ENCODE peak calls at places on chromosomes 2 and 18, in five cellular contexts. One of them, this sample, is unnamed.

GRCh38 chr18:58239879-58240278 is 195.9 kb downstream of the NEDD4L start:
- DNase-seq in adrenal gland: no peak
- DNase-seq in thoracic aorta: no peak
- DNase-seq in mucosa of descending colon: no peak
- DNase-seq in GM13977: no peak
- DNase-seq in this sample: no peak

GRCh38 chr2:227834423-227834822 is 20.8 kb downstream of the CCL20 start:
- DNase-seq in adrenal gland: no peak
- DNase-seq in thoracic aorta: no peak
- DNase-seq in mucosa of descending colon: no peak
- DNase-seq in GM13977: no peak
- DNase-seq in this sample: no peak

GRCh38 chr2:173680574-173680973 is 284.6 kb downstream of the SP3 start:
- DNase-seq in adrenal gland: no peak
- DNase-seq in thoracic aorta: no peak
- DNase-seq in mucosa of descending colon: no peak
- DNase-seq in GM13977: no peak
- DNase-seq in this sample: no peak

GRCh38 chr18:486929-487328 is 13.6 kb downstream of the COLEC12 start:
- DNase-seq in adrenal gland: no peak
- DNase-seq in thoracic aorta: no peak
- DNase-seq in mucosa of descending colon: no peak
- DNase-seq in GM13977: no peak
- DNase-seq in this sample: no peak

GRCh38 chr2:224014336-224014735 is 24.8 kb downstream of the SERPINE2 start:
- DNase-seq in adrenal gland: no peak
- DNase-seq in thoracic aorta: no peak
- DNase-seq in mucosa of descending colon: no peak
- DNase-seq in GM13977: no peak
- DNase-seq in this sample: no peak

GRCh38 chr2:48694143-48694542 is 61.4 kb downstream of the LHCGR start:
- DNase-seq in adrenal gland: no peak
- DNase-seq in thoracic aorta: no peak
- DNase-seq in mucosa of descending colon: no peak
- DNase-seq in GM13977: no peak
- DNase-seq in this sample: no peak

GRCh38 chr2:120735750-120736170 is at the start of gene GLI2:
- DNase-seq in adrenal gland: peak
- DNase-seq in thoracic aorta: no peak
- DNase-seq in mucosa of descending colon: peak
- DNase-seq in GM13977: peak
- DNase-seq in this sample: peak

GRCh38 chr2:60527762-60528161 is 25.7 kb downstream of the BCL11A start:
- DNase-seq in adrenal gland: no peak
- DNase-seq in thoracic aorta: no peak
- DNase-seq in mucosa of descending colon: no peak
- DNase-seq in GM13977: no peak
- DNase-seq in this sample: no peak

GRCh38 chr18:45628979-45629958 is 14.0 kb downstream of the SLC14A2 start:
- DNase-seq in adrenal gland: no peak
- DNase-seq in thoracic aorta: no peak
- DNase-seq in mucosa of descending colon: no peak
- DNase-seq in GM13977: no peak
- DNase-seq in this sample: no peak

GRCh38 chr2:25062461-25062860 is 20.6 kb downstream of the EFR3B start:
- DNase-seq in adrenal gland: no peak
- DNase-seq in thoracic aorta: no peak
- DNase-seq in mucosa of descending colon: no peak
- DNase-seq in GM13977: no peak
- DNase-seq in this sample: no peak

GRCh38 chr2:73918856-73919255 is 7.8 kb upstream of the DGUOK start:
- DNase-seq in adrenal gland: no peak
- DNase-seq in thoracic aorta: no peak
- DNase-seq in mucosa of descending colon: no peak
- DNase-seq in GM13977: no peak
- DNase-seq in this sample: no peak

GRCh38 chr2:11155326-11156059 is at the start of gene SLC66A3:
- DNase-seq in adrenal gland: peak
- DNase-seq in thoracic aorta: peak
- DNase-seq in mucosa of descending colon: no peak
- DNase-seq in GM13977: no peak
- DNase-seq in this sample: no peak

GRCh38 chr2:69214898-69215297 is 172.1 kb downstream of the GFPT1 start:
- DNase-seq in adrenal gland: no peak
- DNase-seq in thoracic aorta: no peak
- DNase-seq in mucosa of descending colon: no peak
- DNase-seq in GM13977: no peak
- DNase-seq in this sample: no peak

GRCh38 chr2:32965523-32966171 is 18.9 kb downstream of the LTBP1 start:
- DNase-seq in adrenal gland: no peak
- DNase-seq in thoracic aorta: no peak
- DNase-seq in mucosa of descending colon: no peak
- DNase-seq in GM13977: no peak
- DNase-seq in this sample: no peak

GRCh38 chr2:181054256-181054655 is 73.9 kb downstream of the UBE2E3 start:
- DNase-seq in adrenal gland: no peak
- DNase-seq in thoracic aorta: no peak
- DNase-seq in mucosa of descending colon: no peak
- DNase-seq in GM13977: no peak
- DNase-seq in this sample: no peak

GRCh38 chr2:203453858-203454451 is 81.1 kb downstream of the RAPH1 start:
- DNase-seq in adrenal gland: peak
- DNase-seq in thoracic aorta: no peak
- DNase-seq in mucosa of descending colon: no peak
- DNase-seq in GM13977: peak
- DNase-seq in this sample: peak

GRCh38 chr2:121890041-121890440 is 134.6 kb downstream of the TSN start:
- DNase-seq in adrenal gland: no peak
- DNase-seq in thoracic aorta: no peak
- DNase-seq in mucosa of descending colon: no peak
- DNase-seq in GM13977: no peak
- DNase-seq in this sample: no peak

GRCh38 chr2:59947917-59948534 is 605.4 kb downstream of the BCL11A start:
- DNase-seq in adrenal gland: no peak
- DNase-seq in thoracic aorta: no peak
- DNase-seq in mucosa of descending colon: no peak
- DNase-seq in GM13977: no peak
- DNase-seq in this sample: no peak

GRCh38 chr18:37985126-37985525 is 419.5 kb upstream of the CELF4 start:
- DNase-seq in adrenal gland: no peak
- DNase-seq in thoracic aorta: no peak
- DNase-seq in mucosa of descending colon: no peak
- DNase-seq in GM13977: no peak
- DNase-seq in this sample: no peak

GRCh38 chr18:67608909-67609308 is 92.4 kb upstream of the DSEL start:
- DNase-seq in adrenal gland: no peak
- DNase-seq in thoracic aorta: no peak
- DNase-seq in mucosa of descending colon: no peak
- DNase-seq in GM13977: no peak
- DNase-seq in this sample: no peak

GRCh38 chr18:49619792-49620191 is 57.9 kb downstream of the LIPG start:
- DNase-seq in adrenal gland: no peak
- DNase-seq in thoracic aorta: no peak
- DNase-seq in mucosa of descending colon: no peak
- DNase-seq in GM13977: no peak
- DNase-seq in this sample: no peak

GRCh38 chr2:215917953-215918620 is 95.3 kb downstream of the MREG start:
- DNase-seq in adrenal gland: no peak
- DNase-seq in thoracic aorta: no peak
- DNase-seq in mucosa of descending colon: no peak
- DNase-seq in GM13977: peak
- DNase-seq in this sample: peak

GRCh38 chr2:106703161-106703560 is 182.8 kb downstream of the ST6GAL2 start:
- DNase-seq in adrenal gland: no peak
- DNase-seq in thoracic aorta: no peak
- DNase-seq in mucosa of descending colon: no peak
- DNase-seq in GM13977: no peak
- DNase-seq in this sample: no peak

GRCh38 chr18:42114310-42114943 is 159.4 kb downstream of the PIK3C3 start:
- DNase-seq in adrenal gland: peak
- DNase-seq in thoracic aorta: no peak
- DNase-seq in mucosa of descending colon: peak
- DNase-seq in GM13977: peak
- DNase-seq in this sample: peak

GRCh38 chr2:135694711-135695110 is 46.9 kb upstream of the UBXN4 start:
- DNase-seq in adrenal gland: no peak
- DNase-seq in thoracic aorta: no peak
- DNase-seq in mucosa of descending colon: no peak
- DNase-seq in GM13977: no peak
- DNase-seq in this sample: no peak

GRCh38 chr18:43160509-43160908 is 45.0 kb upstream of the RIT2 start:
- DNase-seq in adrenal gland: no peak
- DNase-seq in thoracic aorta: no peak
- DNase-seq in mucosa of descending colon: no peak
- DNase-seq in GM13977: no peak
- DNase-seq in this sample: no peak

GRCh38 chr2:112634153-112634873 is 11.4 kb upstream of the SLC20A1 start:
- DNase-seq in adrenal gland: no peak
- DNase-seq in thoracic aorta: no peak
- DNase-seq in mucosa of descending colon: no peak
- DNase-seq in GM13977: no peak
- DNase-seq in this sample: peak

GRCh38 chr2:128770143-128771080 is 451.7 kb upstream of the HS6ST1 start:
- DNase-seq in adrenal gland: no peak
- DNase-seq in thoracic aorta: no peak
- DNase-seq in mucosa of descending colon: no peak
- DNase-seq in GM13977: no peak
- DNase-seq in this sample: no peak

GRCh38 chr2:128768066-128768465 is 449.4 kb upstream of the HS6ST1 start:
- DNase-seq in adrenal gland: no peak
- DNase-seq in thoracic aorta: no peak
- DNase-seq in mucosa of descending colon: no peak
- DNase-seq in GM13977: no peak
- DNase-seq in this sample: no peak

GRCh38 chr2:128772671-128773070 is 454.0 kb upstream of the HS6ST1 start:
- DNase-seq in adrenal gland: no peak
- DNase-seq in thoracic aorta: no peak
- DNase-seq in mucosa of descending colon: no peak
- DNase-seq in GM13977: no peak
- DNase-seq in this sample: no peak

GRCh38 chr2:128771401-128771800 is 452.7 kb upstream of the HS6ST1 start:
- DNase-seq in adrenal gland: no peak
- DNase-seq in thoracic aorta: no peak
- DNase-seq in mucosa of descending colon: no peak
- DNase-seq in GM13977: no peak
- DNase-seq in this sample: no peak

GRCh38 chr2:128769457-128770142 is 450.9 kb upstream of the HS6ST1 start:
- DNase-seq in adrenal gland: no peak
- DNase-seq in thoracic aorta: no peak
- DNase-seq in mucosa of descending colon: no peak
- DNase-seq in GM13977: no peak
- DNase-seq in this sample: no peak
- TF ChIP-seq CTCF in adrenal gland: no peak
- TF ChIP-seq CTCF in thoracic aorta: no peak
- TF ChIP-seq CTCF in mucosa of descending colon: no peak
- TF ChIP-seq CTCF in GM13977: no peak
- TF ChIP-seq CTCF in this sample: no peak

DNA sequence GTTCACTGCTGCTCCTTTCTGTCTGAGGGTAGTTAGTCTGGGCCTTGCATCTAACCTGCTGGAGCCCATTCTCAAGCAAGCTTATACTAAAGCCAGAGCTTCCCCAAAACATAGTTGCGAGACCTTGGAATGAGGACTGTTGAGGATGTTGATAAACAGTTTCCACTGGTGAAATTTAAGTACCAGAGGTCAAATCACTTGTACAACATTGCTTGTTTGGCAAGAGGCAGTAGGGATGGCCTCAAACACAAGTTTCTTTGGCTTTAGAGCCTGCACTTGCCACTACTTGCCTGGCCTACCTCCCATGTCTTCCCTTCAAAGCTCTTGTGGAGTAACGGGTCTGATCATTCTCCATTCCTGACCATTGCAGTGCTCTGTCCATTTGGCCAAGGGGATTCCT is 262.7 kb downstream of the FHOD3 start:
- DNase-seq in adrenal gland: no peak
- DNase-seq in thoracic aorta: no peak
- DNase-seq in mucosa of descending colon: no peak
- DNase-seq in GM13977: no peak
- DNase-seq in this sample: no peak
- TF ChIP-seq CTCF in adrenal gland: no peak
- TF ChIP-seq CTCF in thoracic aorta: no peak
- TF ChIP-seq CTCF in mucosa of descending colon: no peak
- TF ChIP-seq CTCF in GM13977: no peak
- TF ChIP-seq CTCF in this sample: no peak

GRCh38 chr2:160432633-160433032 is 61.0 kb downstream of the RBMS1 start:
- DNase-seq in adrenal gland: peak
- DNase-seq in thoracic aorta: no peak
- DNase-seq in mucosa of descending colon: no peak
- DNase-seq in GM13977: no peak
- DNase-seq in this sample: no peak
- TF ChIP-seq CTCF in adrenal gland: no peak
- TF ChIP-seq CTCF in thoracic aorta: no peak
- TF ChIP-seq CTCF in mucosa of descending colon: no peak
- TF ChIP-seq CTCF in GM13977: no peak
- TF ChIP-seq CTCF in this sample: no peak

GRCh38 chr2:219280682-219281081 is 1.5 kb downstream of the DNAJB2 start:
- DNase-seq in adrenal gland: no peak
- DNase-seq in thoracic aorta: no peak
- DNase-seq in mucosa of descending colon: no peak
- DNase-seq in GM13977: no peak
- DNase-seq in this sample: no peak

GRCh38 chr2:219279916-219280516 is 850 bp downstream of the DNAJB2 start:
- DNase-seq in adrenal gland: peak
- DNase-seq in thoracic aorta: no peak
- DNase-seq in mucosa of descending colon: no peak
- DNase-seq in GM13977: no peak
- DNase-seq in this sample: no peak

GRCh38 chr2:219277703-219278654 is 1.2 kb upstream of the DNAJB2 start:
- DNase-seq in adrenal gland: peak
- DNase-seq in thoracic aorta: no peak
- DNase-seq in mucosa of descending colon: peak
- DNase-seq in GM13977: peak
- DNase-seq in this sample: peak

GRCh38 chr2:219278655-219279150 is 463 bp upstream of the DNAJB2 start:
- DNase-seq in adrenal gland: no peak
- DNase-seq in thoracic aorta: no peak
- DNase-seq in mucosa of descending colon: no peak
- DNase-seq in GM13977: peak
- DNase-seq in this sample: peak

DNA sequence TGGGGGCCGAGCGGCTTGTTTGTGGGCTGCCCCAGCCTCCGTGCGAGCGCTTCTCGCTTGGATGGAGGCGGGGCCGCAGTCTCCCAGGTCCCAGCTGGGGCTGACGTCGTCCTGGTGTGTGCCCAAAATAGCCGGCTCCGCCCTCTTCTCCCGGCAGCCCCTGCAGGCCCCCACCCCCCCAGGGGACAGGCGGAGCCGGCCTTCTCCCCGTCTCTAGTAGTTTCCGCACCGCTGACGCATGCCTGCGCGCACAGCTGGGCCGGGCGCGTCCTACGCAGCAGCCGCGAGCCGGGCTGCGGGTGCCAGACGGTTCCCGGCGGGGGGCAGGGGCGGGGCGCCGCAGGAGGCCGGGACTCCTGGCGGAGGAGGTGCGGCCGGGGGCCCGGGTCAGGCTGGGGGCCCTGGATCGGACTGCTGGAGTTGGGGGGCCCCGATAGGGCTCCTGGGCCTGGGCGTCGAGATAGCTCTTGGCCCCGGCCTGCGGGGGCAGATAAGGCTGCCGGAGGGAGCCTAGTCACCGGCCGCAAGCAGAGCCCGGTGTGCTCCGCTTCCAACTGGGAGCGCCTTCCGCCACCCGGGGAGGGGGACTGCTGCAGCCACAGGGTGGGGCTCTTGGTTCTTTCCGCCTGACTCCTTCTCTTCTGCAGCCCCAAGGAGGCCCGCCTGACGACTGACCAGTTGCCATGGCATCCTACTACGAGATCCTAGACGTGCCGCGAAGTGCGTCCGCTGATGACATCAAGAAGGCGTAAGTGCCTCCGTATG is at the start of gene DNAJB2:
- DNase-seq in adrenal gland: peak
- DNase-seq in thoracic aorta: peak
- DNase-seq in mucosa of descending colon: peak
- DNase-seq in GM13977: peak
- DNase-seq in this sample: peak
- TF ChIP-seq CTCF in adrenal gland: no peak
- TF ChIP-seq CTCF in thoracic aorta: no peak
- TF ChIP-seq CTCF in mucosa of descending colon: no peak
- TF ChIP-seq CTCF in GM13977: peak
- TF ChIP-seq CTCF in this sample: no peak